ENCODE peak calls at places on chromosomes 6 and 20, in seven cellular contexts. One of them, this sample, is unnamed.

GRCh38 chr6:127117979-127118504 is 429 bp upstream of the RSPO3 start:
- DNase-seq in endodermal cell: peak; percentile 72
- DNase-seq in transverse colon: no peak
- DNase-seq in fibroblast of lung: peak; percentile 33
- DNase-seq in adrenal gland: no peak
- DNase-seq in CD8-positive, alpha-beta T cell: no peak
- DNase-seq in SK-N-SH: peak; percentile 30
- DNase-seq in this sample: peak; percentile 7

GRCh38 chr6:21185849-21186478 is 407.6 kb upstream of the SOX4 start:
- DNase-seq in endodermal cell: peak; percentile 89
- DNase-seq in transverse colon: no peak
- DNase-seq in fibroblast of lung: no peak
- DNase-seq in adrenal gland: no peak
- DNase-seq in CD8-positive, alpha-beta T cell: no peak
- DNase-seq in SK-N-SH: no peak
- DNase-seq in this sample: peak; percentile 89

GRCh38 chr6:327538-328183 is 35.4 kb downstream of the DUSP22 start:
- DNase-seq in endodermal cell: no peak
- DNase-seq in transverse colon: no peak
- DNase-seq in fibroblast of lung: peak; percentile 47
- DNase-seq in adrenal gland: no peak
- DNase-seq in CD8-positive, alpha-beta T cell: no peak
- DNase-seq in SK-N-SH: peak; percentile 52
- DNase-seq in this sample: no peak

GRCh38 chr6:105596284-105596755 is 193.4 kb upstream of the PREP start:
- DNase-seq in endodermal cell: no peak
- DNase-seq in transverse colon: no peak
- DNase-seq in fibroblast of lung: peak; percentile 92
- DNase-seq in adrenal gland: no peak
- DNase-seq in CD8-positive, alpha-beta T cell: no peak
- DNase-seq in SK-N-SH: no peak
- DNase-seq in this sample: peak; percentile 55

GRCh38 chr6:83815631-83816030 is 37.5 kb upstream of the RIPPLY2 start:
- DNase-seq in endodermal cell: no peak
- DNase-seq in transverse colon: no peak
- DNase-seq in fibroblast of lung: no peak
- DNase-seq in adrenal gland: no peak
- DNase-seq in CD8-positive, alpha-beta T cell: no peak
- DNase-seq in SK-N-SH: peak; percentile 15
- DNase-seq in this sample: peak; percentile 83

GRCh38 chr6:39391182-39391581 is 68.7 kb upstream of the KCNK16 start:
- DNase-seq in endodermal cell: no peak
- DNase-seq in transverse colon: no peak
- DNase-seq in fibroblast of lung: no peak
- DNase-seq in adrenal gland: no peak
- DNase-seq in CD8-positive, alpha-beta T cell: no peak
- DNase-seq in SK-N-SH: no peak
- DNase-seq in this sample: no peak

GRCh38 chr6:157089851-157090250 is 233.5 kb downstream of the TMEM242 start:
- DNase-seq in endodermal cell: peak; percentile 79
- DNase-seq in transverse colon: no peak
- DNase-seq in fibroblast of lung: no peak
- DNase-seq in adrenal gland: no peak
- DNase-seq in CD8-positive, alpha-beta T cell: no peak
- DNase-seq in SK-N-SH: no peak
- DNase-seq in this sample: no peak

GRCh38 chr20:24768226-24768625 is 180.8 kb upstream of the CST7 start:
- DNase-seq in endodermal cell: peak; percentile 63
- DNase-seq in transverse colon: no peak
- DNase-seq in fibroblast of lung: no peak
- DNase-seq in adrenal gland: no peak
- DNase-seq in CD8-positive, alpha-beta T cell: no peak
- DNase-seq in SK-N-SH: no peak
- DNase-seq in this sample: peak; percentile 91

GRCh38 chr6:6026513-6027205 is 19.9 kb upstream of the NRN1 start:
- DNase-seq in endodermal cell: no peak
- DNase-seq in transverse colon: no peak
- DNase-seq in fibroblast of lung: no peak
- DNase-seq in adrenal gland: no peak
- DNase-seq in CD8-positive, alpha-beta T cell: no peak
- DNase-seq in SK-N-SH: no peak
- DNase-seq in this sample: no peak

GRCh38 chr20:37885593-37886507 is 17.1 kb upstream of the VSTM2L start:
- DNase-seq in endodermal cell: no peak
- DNase-seq in transverse colon: no peak
- DNase-seq in fibroblast of lung: no peak
- DNase-seq in adrenal gland: no peak
- DNase-seq in CD8-positive, alpha-beta T cell: no peak
- DNase-seq in SK-N-SH: peak; percentile 46
- DNase-seq in this sample: no peak

GRCh38 chr6:17466707-17467106 is 73.3 kb downstream of the CAP2 start:
- DNase-seq in endodermal cell: no peak
- DNase-seq in transverse colon: no peak
- DNase-seq in fibroblast of lung: peak; percentile 38
- DNase-seq in adrenal gland: no peak
- DNase-seq in CD8-positive, alpha-beta T cell: no peak
- DNase-seq in SK-N-SH: no peak
- DNase-seq in this sample: no peak

GRCh38 chr6:63529498-63529897 is 42.8 kb upstream of the LOC128125822 start:
- DNase-seq in endodermal cell: no peak
- DNase-seq in transverse colon: no peak
- DNase-seq in fibroblast of lung: peak; percentile 15
- DNase-seq in adrenal gland: no peak
- DNase-seq in CD8-positive, alpha-beta T cell: no peak
- DNase-seq in SK-N-SH: no peak
- DNase-seq in this sample: no peak

GRCh38 chr6:35897486-35897885 is 23.4 kb downstream of the SRPK1 start:
- DNase-seq in endodermal cell: no peak
- DNase-seq in transverse colon: no peak
- DNase-seq in fibroblast of lung: no peak
- DNase-seq in adrenal gland: no peak
- DNase-seq in CD8-positive, alpha-beta T cell: no peak
- DNase-seq in SK-N-SH: no peak
- DNase-seq in this sample: no peak

GRCh38 chr6:69719602-69720193 is 77.1 kb downstream of the LMBRD1 start:
- DNase-seq in endodermal cell: peak; percentile 48
- DNase-seq in transverse colon: no peak
- DNase-seq in fibroblast of lung: peak; percentile 59
- DNase-seq in adrenal gland: no peak
- DNase-seq in CD8-positive, alpha-beta T cell: no peak
- DNase-seq in SK-N-SH: peak; percentile 22
- DNase-seq in this sample: peak; percentile 54

GRCh38 chr6:143329323-143329722 is 121.2 kb downstream of the ADAT2 start:
- DNase-seq in endodermal cell: no peak
- DNase-seq in transverse colon: no peak
- DNase-seq in fibroblast of lung: no peak
- DNase-seq in adrenal gland: no peak
- DNase-seq in CD8-positive, alpha-beta T cell: no peak
- DNase-seq in SK-N-SH: no peak
- DNase-seq in this sample: no peak

GRCh38 chr20:17536944-17537444 is 5.8 kb upstream of the BFSP1 start:
- DNase-seq in endodermal cell: peak; percentile 94
- DNase-seq in transverse colon: peak; percentile 78
- DNase-seq in fibroblast of lung: peak; percentile 84
- DNase-seq in adrenal gland: peak; percentile 69
- DNase-seq in CD8-positive, alpha-beta T cell: peak; percentile 66
- DNase-seq in SK-N-SH: peak; percentile 78
- DNase-seq in this sample: peak; percentile 90

GRCh38 chr6:142570221-142570671 is 268.4 kb downstream of the ADGRG6 start:
- DNase-seq in endodermal cell: no peak
- DNase-seq in transverse colon: no peak
- DNase-seq in fibroblast of lung: peak; percentile 22
- DNase-seq in adrenal gland: no peak
- DNase-seq in CD8-positive, alpha-beta T cell: no peak
- DNase-seq in SK-N-SH: no peak
- DNase-seq in this sample: no peak

GRCh38 chr20:60467078-60467477 is 508.9 kb downstream of the CDH26 start:
- DNase-seq in endodermal cell: peak; percentile 34
- DNase-seq in transverse colon: no peak
- DNase-seq in fibroblast of lung: no peak
- DNase-seq in adrenal gland: no peak
- DNase-seq in CD8-positive, alpha-beta T cell: no peak
- DNase-seq in SK-N-SH: no peak
- DNase-seq in this sample: no peak
- H3K9me3 ChIP-seq in endodermal cell: no peaks in the 10 kb centered on the region
- H3K9me3 ChIP-seq in transverse colon: no peaks in the 10 kb centered on the region
- H3K9me3 ChIP-seq in fibroblast of lung: no peaks in the 10 kb centered on the region
- H3K9me3 ChIP-seq in adrenal gland: no peaks in the 10 kb centered on the region
- H3K9me3 ChIP-seq in CD8-positive, alpha-beta T cell: no peaks in the 10 kb centered on the region
- H3K9me3 ChIP-seq in SK-N-SH: no peaks in the 10 kb centered on the region
- H3K9me3 ChIP-seq in this sample: no peaks in the 10 kb centered on the region

DNA sequence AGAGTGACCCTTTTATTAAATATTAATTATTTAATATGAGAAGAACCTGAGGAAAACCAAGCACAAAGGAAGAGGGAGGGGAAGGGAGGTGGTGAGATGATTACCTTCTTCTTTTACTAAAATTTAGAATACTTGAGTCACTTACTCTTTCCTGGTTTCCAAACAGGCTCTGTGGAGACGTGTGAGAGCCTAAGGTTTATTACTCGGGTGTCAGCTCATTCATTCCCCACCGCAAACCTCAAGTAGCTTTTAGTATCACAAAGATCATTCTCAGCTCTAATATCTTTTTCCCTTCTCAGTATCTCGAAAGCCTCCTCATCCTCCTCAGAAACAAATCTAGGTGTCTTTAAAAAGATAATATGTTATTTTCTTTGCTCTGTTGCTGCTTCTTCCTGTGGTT is 497.2 kb upstream of the JARID2 start:
- DNase-seq in endodermal cell: peak; percentile 5
- DNase-seq in transverse colon: no peak
- DNase-seq in fibroblast of lung: no peak
- DNase-seq in adrenal gland: no peak
- DNase-seq in CD8-positive, alpha-beta T cell: no peak
- DNase-seq in SK-N-SH: no peak
- DNase-seq in this sample: no peak
- TF ChIP-seq CTCF in endodermal cell: no peak
- TF ChIP-seq CTCF in transverse colon: no peak
- TF ChIP-seq CTCF in fibroblast of lung: no peak
- TF ChIP-seq CTCF in adrenal gland: no peak
- TF ChIP-seq CTCF in CD8-positive, alpha-beta T cell: no peak
- TF ChIP-seq CTCF in SK-N-SH: no peak
- TF ChIP-seq CTCF in this sample: no peak

GRCh38 chr20:1467082-1467354 is 369 bp upstream of the NSFL1C start:
- DNase-seq in endodermal cell: no peak
- DNase-seq in transverse colon: no peak
- DNase-seq in fibroblast of lung: no peak
- DNase-seq in adrenal gland: no peak
- DNase-seq in CD8-positive, alpha-beta T cell: no peak
- DNase-seq in SK-N-SH: no peak
- DNase-seq in this sample: no peak

GRCh38 chr20:1468117-1468624 is 1.5 kb upstream of the NSFL1C start:
- DNase-seq in endodermal cell: no peak
- DNase-seq in transverse colon: no peak
- DNase-seq in fibroblast of lung: no peak
- DNase-seq in adrenal gland: no peak
- DNase-seq in CD8-positive, alpha-beta T cell: no peak
- DNase-seq in SK-N-SH: no peak
- DNase-seq in this sample: no peak

GRCh38 chr20:1469306-1469905 is 2.8 kb upstream of the NSFL1C start:
- DNase-seq in endodermal cell: peak; percentile 41
- DNase-seq in transverse colon: no peak
- DNase-seq in fibroblast of lung: no peak
- DNase-seq in adrenal gland: no peak
- DNase-seq in CD8-positive, alpha-beta T cell: no peak
- DNase-seq in SK-N-SH: no peak
- DNase-seq in this sample: no peak

GRCh38 chr20:1466211-1467081 is at the start of gene NSFL1C:
- DNase-seq in endodermal cell: peak; percentile 99
- DNase-seq in transverse colon: peak; percentile 97
- DNase-seq in fibroblast of lung: peak; percentile 94
- DNase-seq in adrenal gland: peak; percentile 95
- DNase-seq in CD8-positive, alpha-beta T cell: peak; percentile 98
- DNase-seq in SK-N-SH: peak; percentile 98
- DNase-seq in this sample: peak; percentile 96

GRCh38 chr20:1467355-1468116 is 887 bp upstream of the NSFL1C start:
- DNase-seq in endodermal cell: peak; percentile 60
- DNase-seq in transverse colon: peak; percentile 65
- DNase-seq in fibroblast of lung: no peak
- DNase-seq in adrenal gland: no peak
- DNase-seq in CD8-positive, alpha-beta T cell: no peak
- DNase-seq in SK-N-SH: peak; percentile 9
- DNase-seq in this sample: no peak
- H3K4me3 ChIP-seq in endodermal cell: no peak overlapping the region
- H3K4me3 ChIP-seq in transverse colon: peak overlapping the region; percentile 8
- H3K4me3 ChIP-seq in fibroblast of lung: peak overlapping the region; percentile 10
- H3K4me3 ChIP-seq in adrenal gland: no peak overlapping the region
- H3K4me3 ChIP-seq in CD8-positive, alpha-beta T cell: peak overlapping the region; percentile 45
- H3K4me3 ChIP-seq in SK-N-SH: no peak overlapping the region
- H3K4me3 ChIP-seq in this sample: peak overlapping the region; percentile 98

DNA sequence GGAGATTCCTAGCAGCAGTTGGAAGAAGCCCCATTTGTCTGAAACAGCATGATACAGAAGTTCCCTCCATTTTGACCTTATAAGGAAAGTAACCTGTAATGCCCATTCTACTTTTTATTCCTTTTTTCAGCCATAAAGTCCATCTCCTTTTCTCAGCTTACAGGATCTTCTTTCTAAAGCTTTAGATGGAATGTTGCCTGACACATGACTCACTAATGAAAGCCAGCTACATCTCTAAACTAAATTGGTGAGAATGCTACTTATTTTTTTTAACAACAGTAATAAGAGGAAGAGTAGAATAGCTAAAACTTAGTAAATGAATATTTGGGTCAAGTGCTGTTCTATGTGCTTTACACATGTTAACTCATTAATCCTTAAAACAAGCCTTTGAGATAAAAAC is 234.1 kb downstream of the CDH26 start:
- DNase-seq in endodermal cell: no peak
- DNase-seq in transverse colon: no peak
- DNase-seq in fibroblast of lung: no peak
- DNase-seq in adrenal gland: no peak
- DNase-seq in CD8-positive, alpha-beta T cell: no peak
- DNase-seq in SK-N-SH: no peak
- DNase-seq in this sample: no peak
- H3K9me3 ChIP-seq in endodermal cell: no peaks in the 10 kb centered on the region
- H3K9me3 ChIP-seq in transverse colon: no peaks in the 10 kb centered on the region
- H3K9me3 ChIP-seq in fibroblast of lung: no peaks in the 10 kb centered on the region
- H3K9me3 ChIP-seq in adrenal gland: no peaks in the 10 kb centered on the region
- H3K9me3 ChIP-seq in CD8-positive, alpha-beta T cell: no peaks in the 10 kb centered on the region
- H3K9me3 ChIP-seq in SK-N-SH: no peaks in the 10 kb centered on the region
- H3K9me3 ChIP-seq in this sample: no peaks in the 10 kb centered on the region